ENCODE peak calls at places on chromosomes 6 and 20, in five cellular contexts. Q is suprapubic skin, Z is endothelial cell, J is Peyer's patch, G is heart left ventricle. F is an unnamed sample.
A peak's percentile ranks its signal among the peaks of the same experiment; 100 is the strongest.

GRCh38 chr6:34520645-34521462 is 35.3 kb downstream of the SPDEF start:
- DNase-seq in Q (no peak), Z (no peak), J (no peak), G (no peak), F (no peak)

GRCh38 chr6:96299525-96299924 is 222.1 kb upstream of the UFL1 start:
- DNase-seq in Q (no peak), Z (no peak), J (no peak), G (no peak), F (no peak)

GRCh38 chr20:40687384-40688128 is 1.5 kb downstream of the MAFB start:
- DNase-seq in Q (peak; percentile 90), Z (peak; percentile 47), J (no peak), G (peak; percentile 73), F (no peak)

GRCh38 chr6:25178336-25178735 is 100.8 kb upstream of the CARMIL1 start:
- DNase-seq in Q (no peak), Z (no peak), J (no peak), G (no peak), F (no peak)

GRCh38 chr6:127547215-127547614 is 28.1 kb upstream of the MTCL3 start:
- DNase-seq in Q (no peak), Z (peak; percentile 37), J (no peak), G (no peak), F (no peak)

GRCh38 chr20:58926802-58927489 is 54.1 kb upstream of the NELFCD start:
- DNase-seq in Q (no peak), Z (no peak), J (no peak), G (no peak), F (no peak)

GRCh38 chr20:47205577-47206123 is 150.8 kb downstream of the ZMYND8 start:
- DNase-seq in Q (no peak), Z (peak; percentile 70), J (peak; percentile 54), G (peak; percentile 82), F (no peak)

GRCh38 chr6:53440331-53440730 is 91.6 kb upstream of the ELOVL5 start:
- DNase-seq in Q (no peak), Z (no peak), J (no peak), G (no peak), F (no peak)

GRCh38 chr20:10093087-10093591 is 58.4 kb downstream of the ANKEF1 start:
- DNase-seq in Q (no peak), Z (no peak), J (no peak), G (no peak), F (no peak)

GRCh38 chr20:7379206-7379605 is 561.1 kb downstream of the HAO1 start:
- DNase-seq in Q (no peak), Z (no peak), J (no peak), G (no peak), F (no peak)

GRCh38 chr6:96520851-96521115 is 823 bp upstream of the UFL1 start:
- DNase-seq in Q (no peak), Z (no peak), J (no peak), G (no peak), F (no peak)

GRCh38 chr6:150093397-150093796 is 24.5 kb upstream of the ULBP3 start:
- DNase-seq in Q (no peak), Z (no peak), J (no peak), G (no peak), F (no peak)

GRCh38 chr6:14889172-14889571 is 356.7 kb upstream of the JARID2 start:
- DNase-seq in Q (no peak), Z (no peak), J (no peak), G (no peak), F (no peak)

GRCh38 chr6:135851442-135852271 is at the start of gene PDE7B:
- DNase-seq in Q (peak; percentile 87), Z (peak; percentile 58), J (peak; percentile 88), G (peak; percentile 85), F (peak; percentile 73)

GRCh38 chr6:158441639-158442308 is 118.1 kb upstream of the TMEM181 start:
- DNase-seq in Q (no peak), Z (no peak), J (no peak), G (peak; percentile 63), F (no peak)

GRCh38 chr20:20832715-20833114 is 120.3 kb upstream of the RALGAPA2 start:
- DNase-seq in Q (no peak), Z (no peak), J (no peak), G (no peak), F (no peak)

GRCh38 chr6:7786206-7786605 is 60.3 kb downstream of the BMP6 start:
- DNase-seq in Q (no peak), Z (no peak), J (no peak), G (no peak), F (no peak)

GRCh38 chr6:87590989-87591388 is 1.1 kb downstream of the ORC3 start:
- DNase-seq in Q (no peak), Z (no peak), J (no peak), G (no peak), F (no peak)

GRCh38 chr20:48767269-48767960 is 60.4 kb downstream of the PREX1 start:
- DNase-seq in Q (no peak), Z (no peak), J (no peak), G (no peak), F (no peak)

GRCh38 chr20:58366016-58366415 is 23.0 kb upstream of the VAPB start:
- DNase-seq in Q (no peak), Z (no peak), J (no peak), G (no peak), F (no peak)

GRCh38 chr20:1448081-1448627 is 18.5 kb downstream of the NSFL1C start:
- DNase-seq in Q (no peak), Z (no peak), J (no peak), G (no peak), F (no peak)

GRCh38 chr6:166121721-166122120 is 45.9 kb downstream of the TBXT start:
- DNase-seq in Q (no peak), Z (no peak), J (no peak), G (no peak), F (no peak)

GRCh38 chr20:34874094-34874654 is 1.5 kb upstream of the GGT7 start:
- DNase-seq in Q (no peak), Z (peak; percentile 77), J (peak; percentile 90), G (peak; percentile 81), F (no peak)

GRCh38 chr6:15183979-15184378 is 61.9 kb upstream of the JARID2 start:
- DNase-seq in Q (no peak), Z (no peak), J (no peak), G (no peak), F (no peak)

GRCh38 chr6:41502607-41503434 is 43.4 kb upstream of the FOXP4 start:
- DNase-seq in Q (no peak), Z (peak; percentile 22), J (no peak), G (no peak), F (no peak)

GRCh38 chr6:84618836-84619235 is 145.6 kb downstream of the TBX18 start:
- DNase-seq in Q (no peak), Z (no peak), J (no peak), G (no peak), F (no peak)

GRCh38 chr6:143739341-143739851 is 61.6 kb downstream of the PHACTR2 start:
- DNase-seq in Q (no peak), Z (no peak), J (no peak), G (no peak), F (no peak)

GRCh38 chr6:68326762-68327161 is 308.3 kb upstream of the ADGRB3 start:
- DNase-seq in Q (no peak), Z (no peak), J (no peak), G (no peak), F (no peak)

GRCh38 chr20:46127396-46128010 is 9.4 kb downstream of the CD40 start:
- DNase-seq in Q (no peak), Z (no peak), J (no peak), G (no peak), F (no peak)

GRCh38 chr6:113220832-113221231 is 636.3 kb upstream of the MARCKS start:
- DNase-seq in Q (no peak), Z (no peak), J (no peak), G (no peak), F (no peak)
- TF ChIP-seq CTCF in Q (no peak), Z (no peak), J (no peak), G (no peak), F (no peak)

DNA sequence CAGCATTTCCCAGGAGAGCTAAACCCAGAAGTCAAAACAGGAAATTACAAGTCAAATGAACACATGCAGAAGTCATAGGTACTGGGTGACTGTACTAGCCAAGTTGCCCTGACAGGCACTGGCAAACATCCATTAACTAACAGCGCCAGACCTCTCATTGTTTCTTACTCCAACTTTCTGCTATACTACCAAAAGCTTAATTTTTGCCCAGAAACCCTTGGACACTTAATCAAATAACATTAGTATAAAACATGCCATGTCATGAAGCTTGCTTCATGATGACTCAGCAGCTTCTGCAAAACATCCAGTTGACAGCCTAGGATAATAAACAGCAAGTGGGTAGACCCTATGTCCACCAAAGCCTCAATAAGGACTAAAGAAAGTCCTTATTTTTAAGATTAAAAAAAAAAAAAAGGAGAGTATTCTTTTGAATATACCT is 3.5 kb downstream of the NUP153 start:
- DNase-seq in Q (no peak), Z (no peak), J (no peak), G (no peak), F (no peak)
- TF ChIP-seq CTCF in Q (no peak), Z (no peak), J (no peak), G (no peak), F (no peak)

DNA sequence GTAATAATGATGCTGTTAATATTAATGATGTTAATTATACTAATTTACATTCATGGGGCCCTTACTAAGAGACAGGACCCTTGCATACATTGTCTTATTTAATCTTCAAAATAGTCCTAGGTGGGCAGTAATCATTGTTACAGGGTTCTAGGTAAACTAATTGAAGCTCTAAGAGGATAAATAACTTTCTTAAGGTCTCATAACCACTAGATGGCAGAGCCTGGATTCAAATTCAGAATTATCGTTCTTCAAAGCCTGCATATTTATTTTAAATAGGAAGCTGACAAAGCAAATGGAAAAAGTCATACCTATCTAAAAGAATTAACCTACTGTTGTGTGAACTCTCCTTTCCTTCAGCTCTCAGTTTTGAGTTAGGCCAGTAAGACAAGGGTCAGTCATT is 23.5 kb downstream of the PTCHD4 start:
- DNase-seq in Q (no peak), Z (no peak), J (no peak), G (no peak), F (no peak)
- TF ChIP-seq CTCF in Q (no peak), Z (no peak), J (no peak), G (peak; percentile 43), F (peak; percentile 56)

DNA sequence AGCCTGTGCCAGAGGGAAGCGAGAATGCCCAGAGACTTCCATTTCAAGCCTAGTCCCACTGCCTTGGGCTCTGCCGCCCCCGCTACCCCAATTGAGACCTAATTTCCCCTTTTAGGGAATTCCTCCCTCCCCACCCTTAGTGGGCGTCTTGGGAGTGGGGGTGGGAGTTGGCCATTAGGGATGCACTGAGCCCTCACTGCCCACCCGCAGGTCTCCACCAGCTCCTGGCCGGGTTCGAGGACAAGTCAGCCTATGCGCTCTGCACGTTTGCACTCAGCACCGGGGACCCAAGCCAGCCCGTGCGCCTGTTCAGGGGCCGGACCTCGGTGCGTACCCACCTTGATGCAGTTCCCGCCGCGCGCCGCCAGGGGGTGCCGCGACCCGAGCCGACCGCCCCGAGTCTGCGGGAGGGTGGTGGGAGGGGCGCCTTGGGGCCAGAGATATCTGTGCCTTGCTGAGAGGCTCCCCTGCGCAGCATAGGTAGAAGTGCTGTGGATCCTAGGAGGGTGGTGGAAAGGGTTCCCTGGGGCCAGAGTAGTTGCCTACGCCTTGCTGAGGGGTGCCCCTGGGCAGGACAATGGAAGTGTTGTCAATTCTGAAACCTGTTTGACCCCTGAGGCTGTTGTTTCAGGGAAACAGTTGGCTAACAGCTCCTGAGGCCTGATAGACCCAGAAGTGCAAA is 9.2 kb downstream of the ITPA start:
- DNase-seq in Q (no peak), Z (peak; percentile 86), J (peak; percentile 77), G (peak; percentile 74), F (peak; percentile 79)
- TF ChIP-seq CTCF in Q (peak; percentile 62), Z (peak; percentile 99), J (peak; percentile 90), G (peak; percentile 94), F (peak; percentile 97)